ENCODE peak calls at places on chromosomes 6 and 20, in seven cellular contexts. G is posterior vena cava; W is fibroblast of villous mesenchyme; T is hippocampal formation; E is A673; K is kidney glomerular epithelial cell; B is stimulated activated CD8-positive, alpha-beta memory T cell treated with anti-CD3 and anti-CD28 coated beads, Interleukin-12 subunit alpha, Interleukin-12 subunit beta, amount 100 ng/mL, for 1 hour. M is an unnamed sample.

GRCh38 chr6:49339096-49339495 is 124.0 kb downstream of the MMUT start:
- DNase-seq in W (no peak), T (no peak), E (no peak), G (no peak), K (no peak), B (no peak), M (no peak)

GRCh38 chr20:58570181-58570859 is 55.1 kb upstream of the APCDD1L start:
- DNase-seq in T (no peak), E (no peak), B (no peak), G (peak; percentile 30), W (no peak), K (no peak), M (no peak)

GRCh38 chr6:107731422-107732319 is 92.4 kb downstream of the SCML4 start:
- DNase-seq in T (no peak), K (no peak), E (no peak), W (no peak), B (no peak), G (no peak), M (peak; percentile 43)

GRCh38 chr6:20841806-20842205 is 307.5 kb downstream of the CDKAL1 start:
- DNase-seq in T (no peak), B (no peak), G (no peak), K (no peak), W (no peak), E (no peak), M (no peak)

GRCh38 chr20:57707849-57708693 is 1.7 kb downstream of the PMEPA1 start:
- DNase-seq in T (no peak), E (no peak), K (no peak), B (no peak), G (no peak), W (no peak), M (no peak)

GRCh38 chr6:33558801-33559200 is 21.3 kb downstream of the BAK1 start:
- DNase-seq in K (no peak), E (no peak), T (no peak), W (no peak), G (no peak), B (no peak), M (no peak)

GRCh38 chr6:20424679-20425078 is 23.0 kb downstream of the E2F3 start:
- DNase-seq in K (no peak), G (no peak), E (no peak), W (peak; percentile 52), B (no peak), T (no peak), M (no peak)

GRCh38 chr6:150403458-150404245 is 34.8 kb downstream of the IYD start:
- DNase-seq in G (no peak), E (peak; percentile 72), T (no peak), W (peak; percentile 44), K (peak; percentile 95), B (no peak), M (no peak)

GRCh38 chr20:35006531-35006971 is 50.9 kb downstream of the MYH7B start:
- DNase-seq in B (no peak), G (peak; percentile 53), E (no peak), W (no peak), K (no peak), T (no peak), M (no peak)

GRCh38 chr20:48238326-48238725 is 453.0 kb upstream of the SULF2 start:
- DNase-seq in K (peak; percentile 38), T (no peak), E (no peak), B (no peak), W (peak; percentile 57), G (peak; percentile 53), M (no peak)

GRCh38 chr6:53041356-53041755 is 23.8 kb upstream of the FBXO9 start:
- DNase-seq in B (no peak), G (no peak), E (no peak), K (no peak), T (no peak), W (no peak), M (no peak)

GRCh38 chr6:140956567-140957306 is 1176.0 kb upstream of the GJE1 start:
- DNase-seq in T (no peak), B (no peak), K (no peak), E (peak; percentile 66), G (no peak), W (peak; percentile 42), M (no peak)

GRCh38 chr6:30060634-30060981 is 457 bp upstream of the POLR1H start:
- DNase-seq in G (peak; percentile 82), E (peak; percentile 37), W (peak; percentile 51), T (no peak), B (no peak), K (no peak), M (no peak)

GRCh38 chr6:11094411-11094851 is 797 bp downstream of the SMIM13 start:
- DNase-seq in T (peak; percentile 44), W (peak; percentile 56), G (peak; percentile 85), B (peak; percentile 13), K (peak; percentile 44), E (peak; percentile 39), M (no peak)

GRCh38 chr6:24910331-24910849 is 25.4 kb downstream of the RIPOR2 start:
- DNase-seq in T (no peak), E (peak; percentile 17), W (no peak), G (no peak), K (no peak), B (no peak), M (no peak)

GRCh38 chr6:12343122-12343439 is 52.9 kb downstream of the EDN1 start:
- DNase-seq in K (no peak), T (no peak), W (no peak), B (no peak), G (no peak), E (no peak), M (no peak)

GRCh38 chr6:70520575-70520974 is 46.2 kb upstream of the SDHAF4 start:
- DNase-seq in K (no peak), B (no peak), G (no peak), W (peak; percentile 13), E (peak; percentile 11), T (no peak), M (peak; percentile 27)

GRCh38 chr6:4384638-4385036 is 249.3 kb upstream of the ECI2 start:
- DNase-seq in K (no peak), W (no peak), B (no peak), T (no peak), G (no peak), E (no peak), M (no peak)

GRCh38 chr20:9889270-9889981 is 50.5 kb upstream of the PAK5 start:
- DNase-seq in G (no peak), K (no peak), W (no peak), E (peak; percentile 26), T (no peak), B (no peak), M (no peak)

GRCh38 chr6:6655805-6656251 is 67.3 kb downstream of the LY86 start:
- DNase-seq in E (no peak), W (no peak), K (no peak), G (peak; percentile 24), T (no peak), B (no peak), M (no peak)

M was measured in CD4-positive, alpha-beta memory T cell.